ENCODE peak calls at places on chromosomes 2 and 18, in eight cellular contexts. O is NCI-H526 treated with DMSO at 0.1 percent for 48 hours; X is head of caudate nucleus; J is T-cell; C is naive thymus-derived CD8-positive, alpha-beta T cell; U is activated naive CD4-positive, alpha-beta T cell treated with anti-CD3 and anti-CD28 coated beads for 36 hours; M is iris pigment epithelial cell; D is stimulated activated CD4-positive, alpha-beta T cell treated with anti-CD3 and anti-CD28 coated beads, Interleukin-2, amount 100 ng/mL, for 48 hours. R is an unnamed sample.

GRCh38 chr2:74768401-74768914 is 65.5 kb upstream of the HK2 start:
- DNase-seq in O (no peak), X (no peak), J (no peak), C (no peak), U (no peak), M (peak), D (no peak), R (no peak)

GRCh38 chr2:191617589-191617988 is 60.3 kb upstream of the NABP1 start:
- DNase-seq in O (no peak), X (no peak), J (peak), C (peak), U (peak), M (peak), D (no peak), R (no peak)

GRCh38 chr2:127049927-127050802 is 56.8 kb downstream of the BIN1 start:
- DNase-seq in O (peak), X (peak), J (peak), C (peak), U (peak), M (peak), D (peak), R (peak)

GRCh38 chr2:80168801-80169200 is 135.8 kb downstream of the LRRTM1 start:
- DNase-seq in O (no peak), X (no peak), J (no peak), C (no peak), U (no peak), M (no peak), D (no peak), R (no peak)

GRCh38 chr18:40866013-40866644 is 1088.9 kb upstream of the PIK3C3 start:
- DNase-seq in O (no peak), X (no peak), J (no peak), C (no peak), U (peak), M (peak), D (no peak), R (no peak)

GRCh38 chr2:231900486-231900942 is 25.7 kb downstream of the NPPC start:
- DNase-seq in O (peak), X (peak), J (peak), C (peak), U (peak), M (peak), D (peak), R (peak)

GRCh38 chr2:21317131-21317530 is 193.4 kb downstream of the TDRD15 start:
- DNase-seq in O (no peak), X (peak), J (no peak), C (peak), U (peak), M (peak), D (peak), R (no peak)

GRCh38 chr2:45028276-45028675 is 19.0 kb upstream of the SIX2 start:
- DNase-seq in O (no peak), X (no peak), J (no peak), C (no peak), U (no peak), M (peak), D (no peak), R (no peak)

GRCh38 chr18:34098109-34098508 is 126.6 kb downstream of the NOL4 start:
- DNase-seq in O (no peak), X (no peak), J (no peak), C (no peak), U (no peak), M (no peak), D (no peak), R (no peak)

GRCh38 chr2:124778076-124778475 is 753.0 kb downstream of the CNTNAP5 start:
- DNase-seq in O (no peak), X (no peak), J (no peak), C (no peak), U (no peak), M (peak), D (no peak), R (no peak)

GRCh38 chr2:71614976-71615768 is 161.8 kb downstream of the DYSF start:
- DNase-seq in O (no peak), X (peak), J (no peak), C (no peak), U (no peak), M (peak), D (no peak), R (peak)

GRCh38 chr2:155633887-155634570 is 698.5 kb downstream of the NR4A2 start:
- DNase-seq in O (no peak), X (no peak), J (no peak), C (no peak), U (no peak), M (no peak), D (no peak), R (no peak)

GRCh38 chr2:126751477-126751876 is 95.5 kb downstream of the GYPC start:
- DNase-seq in O (no peak), X (no peak), J (no peak), C (no peak), U (no peak), M (no peak), D (no peak), R (no peak)

GRCh38 chr2:80112790-80113189 is 191.8 kb downstream of the LRRTM1 start:
- DNase-seq in O (no peak), X (no peak), J (no peak), C (no peak), U (no peak), M (no peak), D (no peak), R (no peak)

GRCh38 chr18:37321578-37322496 is 243.8 kb downstream of the CELF4 start:
- DNase-seq in O (no peak), X (no peak), J (no peak), C (no peak), U (no peak), M (no peak), D (no peak), R (no peak)

GRCh38 chr2:46308629-46309028 is 11.4 kb downstream of the EPAS1 start:
- DNase-seq in O (no peak), X (no peak), J (no peak), C (no peak), U (no peak), M (no peak), D (no peak), R (no peak)

GRCh38 chr18:33923980-33924379 is 300.7 kb downstream of the NOL4 start:
- DNase-seq in O (no peak), X (no peak), J (no peak), C (no peak), U (no peak), M (no peak), D (no peak), R (no peak)

GRCh38 chr18:44238449-44238848 is 442.2 kb upstream of the SETBP1 start:
- DNase-seq in O (no peak), X (no peak), J (no peak), C (no peak), U (no peak), M (peak), D (no peak), R (no peak)

GRCh38 chr2:18519991-18520604 is 40.4 kb downstream of the RDH14 start:
- DNase-seq in O (no peak), X (no peak), J (no peak), C (no peak), U (no peak), M (no peak), D (no peak), R (no peak)

GRCh38 chr18:31225668-31226067 is 63.0 kb upstream of the DSC1 start:
- DNase-seq in O (no peak), X (no peak), J (no peak), C (no peak), U (no peak), M (peak), D (no peak), R (no peak)

GRCh38 chr2:120878970-120879369 is 143.3 kb downstream of the GLI2 start:
- DNase-seq in O (no peak), X (no peak), J (no peak), C (no peak), U (no peak), M (no peak), D (no peak), R (no peak)

GRCh38 chr2:212337486-212338343 is 200.9 kb downstream of the ERBB4 start:
- DNase-seq in O (no peak), X (no peak), J (no peak), C (no peak), U (no peak), M (no peak), D (no peak), R (no peak)

GRCh38 chr2:3434654-3435053 is 55.2 kb downstream of the TRAPPC12 start:
- DNase-seq in O (no peak), X (no peak), J (no peak), C (no peak), U (no peak), M (no peak), D (no peak), R (no peak)

GRCh38 chr2:54606393-54606973 is 117.0 kb upstream of the EML6 start:
- DNase-seq in O (no peak), X (peak), J (peak), C (peak), U (peak), M (no peak), D (no peak), R (no peak)

GRCh38 chr18:9736942-9737813 is 29.1 kb downstream of the RAB31 start:
- DNase-seq in O (peak), X (no peak), J (no peak), C (no peak), U (no peak), M (no peak), D (no peak), R (no peak)

GRCh38 chr2:45889053-45889452 is 237.6 kb downstream of the PRKCE start:
- DNase-seq in O (peak), X (peak), J (peak), C (peak), U (peak), M (peak), D (no peak), R (peak)

GRCh38 chr2:149296031-149296430 is 34.4 kb upstream of the LYPD6 start:
- DNase-seq in O (no peak), X (no peak), J (no peak), C (no peak), U (no peak), M (no peak), D (no peak), R (no peak)

GRCh38 chr2:225938991-225939390 is 539.5 kb downstream of the NYAP2 start:
- DNase-seq in O (no peak), X (no peak), J (no peak), C (no peak), U (no peak), M (no peak), D (no peak), R (no peak)

GRCh38 chr2:160484859-160485520 is 8.6 kb downstream of the RBMS1 start:
- DNase-seq in O (no peak), X (peak), J (no peak), C (peak), U (peak), M (no peak), D (no peak), R (no peak)

GRCh38 chr2:23617167-23617787 is 232.3 kb downstream of the KLHL29 start:
- DNase-seq in O (no peak), X (peak), J (no peak), C (no peak), U (no peak), M (peak), D (no peak), R (no peak)

GRCh38 chr2:176514805-176515500 is 245.7 kb downstream of the MTX2 start:
- DNase-seq in O (peak), X (no peak), J (no peak), C (no peak), U (no peak), M (peak), D (no peak), R (no peak)

GRCh38 chr2:19866741-19867140 is 35.0 kb downstream of the TTC32 start:
- DNase-seq in O (no peak), X (no peak), J (no peak), C (no peak), U (no peak), M (no peak), D (no peak), R (no peak)

GRCh38 chr2:38190542-38191218 is 114.7 kb upstream of the CYP1B1 start:
- DNase-seq in O (no peak), X (no peak), J (no peak), C (no peak), U (no peak), M (peak), D (no peak), R (no peak)

GRCh38 chr2:75565523-75566449 is 5.0 kb upstream of the EVA1A start:
- DNase-seq in O (peak), X (no peak), J (no peak), C (no peak), U (no peak), M (no peak), D (no peak), R (no peak)

GRCh38 chr18:57819671-57820460 is 16.8 kb upstream of the ATP8B1 start:
- DNase-seq in O (no peak), X (no peak), J (no peak), C (no peak), U (peak), M (peak), D (no peak), R (no peak)

GRCh38 chr2:139478191-139478914 is 698.2 kb upstream of the NXPH2 start:
- DNase-seq in O (no peak), X (no peak), J (no peak), C (no peak), U (no peak), M (no peak), D (no peak), R (no peak)

GRCh38 chr2:21438949-21439348 is 315.2 kb downstream of the TDRD15 start:
- DNase-seq in O (no peak), X (no peak), J (no peak), C (no peak), U (no peak), M (peak), D (no peak), R (no peak)

GRCh38 chr2:207283356-207283755 is 117.6 kb upstream of the KLF7 start:
- DNase-seq in O (no peak), X (peak), J (no peak), C (no peak), U (peak), M (no peak), D (no peak), R (no peak)